ENCODE peak calls at places on chromosomes 6 and 20, in nine cellular contexts. M is NCI-H460; Q is CD8-positive, alpha-beta T cell; I is endothelial cell; S is central memory CD4-positive, alpha-beta T cell; V is HT1080; X is adrenal gland; E is neural progenitor cell; D is cerebellar cortex. Z is an unnamed sample.

GRCh38 chr6:30329331-30329730 is 2.6 kb downstream of the TRIM39 start:
- DNase-seq in Q (no peak), V (no peak), S (no peak), X (no peak), M (no peak), E (no peak), D (no peak), I (no peak), Z (no peak)

GRCh38 chr6:122207794-122208193 is 191.7 kb upstream of the HSF2 start:
- DNase-seq in S (no peak), V (no peak), X (no peak), Q (no peak), I (no peak), D (no peak), E (no peak), M (no peak), Z (no peak)

GRCh38 chr6:169315830-169316614 is 62.4 kb upstream of the THBS2 start:
- DNase-seq in V (no peak), M (no peak), S (no peak), Q (no peak), I (no peak), D (no peak), X (no peak), E (no peak), Z (no peak)

GRCh38 chr6:35686873-35687557 is 1.7 kb downstream of the FKBP5 start:
- DNase-seq in M (no peak), E (no peak), S (no peak), Q (no peak), X (no peak), I (no peak), V (no peak), D (no peak), Z (no peak)

GRCh38 chr6:135419162-135419561 is 78.4 kb downstream of the AHI1 start:
- DNase-seq in I (no peak), X (no peak), E (no peak), Q (no peak), M (no peak), S (no peak), V (no peak), D (no peak), Z (no peak)

GRCh38 chr20:47676219-47676721 is 109.0 kb downstream of the SULF2 start:
- DNase-seq in X (no peak), V (no peak), Q (no peak), D (no peak), M (no peak), S (no peak), E (peak; percentile 51), I (no peak), Z (no peak)

GRCh38 chr20:45935416-45936046 is 1.0 kb downstream of the PCIF1 start:
- DNase-seq in M (no peak), Q (no peak), X (no peak), E (no peak), V (no peak), D (peak; percentile 54), I (no peak), S (no peak), Z (no peak)

GRCh38 chr6:157488635-157489226 is 107.7 kb downstream of the ZDHHC14 start:
- DNase-seq in E (peak; percentile 59), V (no peak), D (no peak), Q (no peak), M (no peak), I (no peak), S (no peak), X (no peak), Z (no peak)

GRCh38 chr6:43687079-43687436 is 533 bp downstream of the MRPS18A start:
- DNase-seq in V (no peak), Q (no peak), E (no peak), M (no peak), S (no peak), I (no peak), X (no peak), D (no peak), Z (no peak)

GRCh38 chr6:131828080-131828479 is 20.3 kb downstream of the ENPP1 start:
- DNase-seq in V (no peak), D (no peak), S (no peak), E (no peak), X (no peak), I (no peak), M (no peak), Q (no peak), Z (no peak)

GRCh38 chr6:55868910-55869479 is 6.4 kb downstream of the BMP5 start:
- DNase-seq in X (no peak), Q (no peak), I (no peak), S (no peak), M (peak; percentile 48), D (no peak), V (peak; percentile 99), E (no peak), Z (no peak)

GRCh38 chr6:163383912-163384311 is 30.6 kb upstream of the QKI start:
- DNase-seq in D (no peak), M (no peak), V (peak; percentile 62), S (no peak), E (no peak), X (no peak), Q (no peak), I (no peak), Z (no peak)

GRCh38 chr6:144476286-144476685 is 191.2 kb downstream of the UTRN start:
- DNase-seq in V (no peak), X (no peak), E (no peak), S (no peak), I (no peak), Q (no peak), M (no peak), D (no peak), Z (no peak)

GRCh38 chr20:29497261-29497671 is 1760.2 kb upstream of the DEFB115 start:
- DNase-seq in X (no peak), I (no peak), Q (no peak), E (no peak), S (peak; percentile 33), V (peak; percentile 89), M (peak; percentile 41), D (peak; percentile 23), Z (no peak)

GRCh38 chr20:16350465-16350864 is 222.8 kb downstream of the KIF16B start:
- DNase-seq in Q (no peak), E (no peak), M (no peak), I (no peak), V (peak; percentile 85), X (no peak), S (no peak), D (no peak), Z (no peak)

GRCh38 chr6:84314377-84314898 is 87.0 kb upstream of the CEP162 start:
- DNase-seq in D (no peak), I (no peak), M (no peak), V (no peak), E (no peak), Q (no peak), S (no peak), X (no peak), Z (no peak)

GRCh38 chr6:109678240-109678639 is 12.8 kb downstream of the AK9 start:
- DNase-seq in E (no peak), M (no peak), Q (no peak), X (no peak), V (no peak), D (no peak), I (no peak), S (no peak), Z (no peak)

GRCh38 chr6:165321555-165322145 is 12.2 kb upstream of the C6orf118 start:
- DNase-seq in Q (no peak), V (no peak), X (no peak), E (no peak), S (no peak), D (no peak), M (no peak), I (no peak), Z (no peak)

GRCh38 chr6:53998293-53998692 is 113.0 kb upstream of the MLIP start:
- DNase-seq in E (no peak), Q (no peak), I (no peak), V (no peak), S (no peak), X (no peak), D (no peak), M (no peak), Z (no peak)

Z was measured in nephron progenitor cell.